ENCODE peak calls at places on chromosome 22, in six cellular contexts. One of them, this sample, is unnamed.

GRCh38 chr22:34976886-34977285 is 89.1 kb upstream of the ISX start:
- DNase-seq in GM12891: no peak
- DNase-seq in GM12878: no peak
- DNase-seq in HepG2: no peak
- DNase-seq in H1: no peak
- DNase-seq in K562: no peak
- DNase-seq in this sample: no peak

GRCh38 chr22:44430716-44431115 is 67.3 kb downstream of the RTL6 start:
- DNase-seq in GM12891: no peak
- DNase-seq in GM12878: no peak
- DNase-seq in HepG2: no peak
- DNase-seq in H1: no peak
- DNase-seq in K562: no peak
- DNase-seq in this sample: peak

GRCh38 chr22:27472975-27473374 is 328.6 kb downstream of the MN1 start:
- DNase-seq in GM12891: no peak
- DNase-seq in GM12878: no peak
- DNase-seq in HepG2: no peak
- DNase-seq in H1: no peak
- DNase-seq in K562: no peak
- DNase-seq in this sample: no peak

GRCh38 chr22:22089459-22090308 is 107.1 kb upstream of the TOP3B start:
- DNase-seq in GM12891: no peak
- DNase-seq in GM12878: no peak
- DNase-seq in HepG2: no peak
- DNase-seq in H1: no peak
- DNase-seq in K562: no peak
- DNase-seq in this sample: no peak

GRCh38 chr22:17627961-17628303 is 617 bp downstream of the ATP6V1E1 start:
- DNase-seq in GM12891: no peak
- DNase-seq in GM12878: no peak
- DNase-seq in HepG2: no peak
- DNase-seq in H1: no peak
- DNase-seq in K562: no peak
- DNase-seq in this sample: no peak

GRCh38 chr22:27224485-27225364 is 567.3 kb downstream of the MIAT start:
- DNase-seq in GM12891: no peak
- DNase-seq in GM12878: no peak
- DNase-seq in HepG2: no peak
- DNase-seq in H1: no peak
- DNase-seq in K562: no peak
- DNase-seq in this sample: no peak

GRCh38 chr22:50269573-50270301 is 443 bp downstream of the MAPK11 start:
- DNase-seq in GM12891: no peak
- DNase-seq in GM12878: no peak
- DNase-seq in HepG2: no peak
- DNase-seq in H1: no peak
- DNase-seq in K562: peak
- DNase-seq in this sample: no peak

GRCh38 chr22:28246392-28246791 is 327.3 kb upstream of the PITPNB start:
- DNase-seq in GM12891: no peak
- DNase-seq in GM12878: no peak
- DNase-seq in HepG2: no peak
- DNase-seq in H1: no peak
- DNase-seq in K562: no peak
- DNase-seq in this sample: no peak

GRCh38 chr22:44329179-44329796 is 16.5 kb upstream of the SHISAL1 start:
- DNase-seq in GM12891: peak
- DNase-seq in GM12878: peak
- DNase-seq in HepG2: no peak
- DNase-seq in H1: no peak
- DNase-seq in K562: no peak
- DNase-seq in this sample: peak

GRCh38 chr22:44807915-44808690 is 55.7 kb downstream of the ARHGAP8 start:
- DNase-seq in GM12891: no peak
- DNase-seq in GM12878: no peak
- DNase-seq in HepG2: peak
- DNase-seq in H1: peak
- DNase-seq in K562: peak
- DNase-seq in this sample: no peak

GRCh38 chr22:17706451-17706900 is 67.8 kb downstream of the BID start:
- DNase-seq in GM12891: peak
- DNase-seq in GM12878: peak
- DNase-seq in HepG2: peak
- DNase-seq in H1: no peak
- DNase-seq in K562: peak
- DNase-seq in this sample: peak

GRCh38 chr22:45090364-45090960 is 73.3 kb upstream of the NUP50 start:
- DNase-seq in GM12891: no peak
- DNase-seq in GM12878: no peak
- DNase-seq in HepG2: peak
- DNase-seq in H1: no peak
- DNase-seq in K562: no peak
- DNase-seq in this sample: no peak

GRCh38 chr22:33529424-33530113 is 390.7 kb downstream of the LARGE1 start:
- DNase-seq in GM12891: no peak
- DNase-seq in GM12878: no peak
- DNase-seq in HepG2: no peak
- DNase-seq in H1: no peak
- DNase-seq in K562: no peak
- DNase-seq in this sample: no peak

GRCh38 chr22:19648419-19648929 is 65.8 kb upstream of the SEPTIN5 start:
- DNase-seq in GM12891: no peak
- DNase-seq in GM12878: no peak
- DNase-seq in HepG2: no peak
- DNase-seq in H1: no peak
- DNase-seq in K562: peak
- DNase-seq in this sample: no peak

GRCh38 chr22:49628351-49629023 is 199.2 kb downstream of the BRD1 start:
- DNase-seq in GM12891: no peak
- DNase-seq in GM12878: no peak
- DNase-seq in HepG2: no peak
- DNase-seq in H1: no peak
- DNase-seq in K562: no peak
- DNase-seq in this sample: no peak

GRCh38 chr22:17980638-17981051 is 43.7 kb downstream of the MICAL3 start:
- DNase-seq in GM12891: peak
- DNase-seq in GM12878: no peak
- DNase-seq in HepG2: no peak
- DNase-seq in H1: no peak
- DNase-seq in K562: peak
- DNase-seq in this sample: no peak

GRCh38 chr22:23673826-23674690 is 16.8 kb upstream of the RGL4 start:
- DNase-seq in GM12891: no peak
- DNase-seq in GM12878: no peak
- DNase-seq in HepG2: no peak
- DNase-seq in H1: no peak
- DNase-seq in K562: peak
- DNase-seq in this sample: no peak

GRCh38 chr22:50678651-50679521 is 6.3 kb downstream of the SHANK3 start:
- DNase-seq in GM12891: no peak
- DNase-seq in GM12878: no peak
- DNase-seq in HepG2: no peak
- DNase-seq in H1: no peak
- DNase-seq in K562: no peak
- DNase-seq in this sample: no peak

GRCh38 chr22:49693416-49693815 is 134.3 kb downstream of the BRD1 start:
- DNase-seq in GM12891: no peak
- DNase-seq in GM12878: no peak
- DNase-seq in HepG2: no peak
- DNase-seq in H1: no peak
- DNase-seq in K562: no peak
- DNase-seq in this sample: no peak

GRCh38 chr22:18130699-18131429 is 19.1 kb upstream of the USP18 start:
- DNase-seq in GM12891: no peak
- DNase-seq in GM12878: no peak
- DNase-seq in HepG2: no peak
- DNase-seq in H1: no peak
- DNase-seq in K562: no peak
- DNase-seq in this sample: no peak

GRCh38 chr22:50061141-50061823 is 3.2 kb upstream of the TTLL8 start:
- DNase-seq in GM12891: no peak
- DNase-seq in GM12878: no peak
- DNase-seq in HepG2: no peak
- DNase-seq in H1: no peak
- DNase-seq in K562: no peak
- DNase-seq in this sample: no peak

GRCh38 chr22:17102297-17102667 is 17.5 kb downstream of the IL17RA start:
- DNase-seq in GM12891: no peak
- DNase-seq in GM12878: no peak
- DNase-seq in HepG2: no peak
- DNase-seq in H1: no peak
- DNase-seq in K562: peak
- DNase-seq in this sample: no peak

GRCh38 chr22:16824718-16825687 is at the start of gene XKR3:
- DNase-seq in GM12891: no peak
- DNase-seq in GM12878: peak
- DNase-seq in HepG2: no peak
- DNase-seq in H1: no peak
- DNase-seq in K562: peak
- DNase-seq in this sample: no peak

GRCh38 chr22:24146791-24147353 is 34.4 kb upstream of the SUSD2 start:
- DNase-seq in GM12891: no peak
- DNase-seq in GM12878: no peak
- DNase-seq in HepG2: no peak
- DNase-seq in H1: peak
- DNase-seq in K562: no peak
- DNase-seq in this sample: no peak

GRCh38 chr22:28905433-28905832 is 22.1 kb downstream of the ZNRF3 start:
- DNase-seq in GM12891: no peak
- DNase-seq in GM12878: no peak
- DNase-seq in HepG2: no peak
- DNase-seq in H1: no peak
- DNase-seq in K562: no peak
- DNase-seq in this sample: no peak

GRCh38 chr22:24532075-24532474 is 22.9 kb downstream of the GUCD1 start:
- DNase-seq in GM12891: no peak
- DNase-seq in GM12878: no peak
- DNase-seq in HepG2: no peak
- DNase-seq in H1: no peak
- DNase-seq in K562: no peak
- DNase-seq in this sample: no peak

GRCh38 chr22:27718186-27719032 is 83.1 kb downstream of the MN1 start:
- DNase-seq in GM12891: no peak
- DNase-seq in GM12878: no peak
- DNase-seq in HepG2: peak
- DNase-seq in H1: no peak
- DNase-seq in K562: peak
- DNase-seq in this sample: no peak

GRCh38 chr22:19361501-19362103 is 69.9 kb downstream of the HIRA start:
- DNase-seq in GM12891: peak
- DNase-seq in GM12878: peak
- DNase-seq in HepG2: no peak
- DNase-seq in H1: no peak
- DNase-seq in K562: no peak
- DNase-seq in this sample: peak

GRCh38 chr22:50208939-50209892 is 8.4 kb downstream of the SELENOO start:
- DNase-seq in GM12891: no peak
- DNase-seq in GM12878: no peak
- DNase-seq in HepG2: no peak
- DNase-seq in H1: no peak
- DNase-seq in K562: no peak
- DNase-seq in this sample: no peak

GRCh38 chr22:39717099-39717498 is 146.5 kb downstream of the CACNA1I start:
- DNase-seq in GM12891: no peak
- DNase-seq in GM12878: no peak
- DNase-seq in HepG2: no peak
- DNase-seq in H1: no peak
- DNase-seq in K562: no peak
- DNase-seq in this sample: no peak

GRCh38 chr22:43811777-43812148 is 342 bp downstream of the EFCAB6 start:
- DNase-seq in GM12891: no peak
- DNase-seq in GM12878: no peak
- DNase-seq in HepG2: no peak
- DNase-seq in H1: no peak
- DNase-seq in K562: no peak
- DNase-seq in this sample: no peak

GRCh38 chr22:22721681-22722309 is 77.4 kb downstream of the GGTLC2 start:
- DNase-seq in GM12891: no peak
- DNase-seq in GM12878: peak
- DNase-seq in HepG2: no peak
- DNase-seq in H1: no peak
- DNase-seq in K562: peak
- DNase-seq in this sample: no peak

GRCh38 chr22:27959335-27960090 is 40.5 kb upstream of the PITPNB start:
- DNase-seq in GM12891: no peak
- DNase-seq in GM12878: no peak
- DNase-seq in HepG2: no peak
- DNase-seq in H1: no peak
- DNase-seq in K562: no peak
- DNase-seq in this sample: no peak

GRCh38 chr22:35253946-35254345 is 3.3 kb upstream of the HMGXB4 start:
- DNase-seq in GM12891: no peak
- DNase-seq in GM12878: no peak
- DNase-seq in HepG2: no peak
- DNase-seq in H1: no peak
- DNase-seq in K562: no peak
- DNase-seq in this sample: no peak

GRCh38 chr22:41448189-41448808 is 1.7 kb upstream of the TOB2 start:
- DNase-seq in GM12891: peak
- DNase-seq in GM12878: peak
- DNase-seq in HepG2: peak
- DNase-seq in H1: peak
- DNase-seq in K562: peak
- DNase-seq in this sample: peak
- TF ChIP-seq POLR2A in GM12891: no peak
- TF ChIP-seq POLR2A in GM12878: no peak
- TF ChIP-seq POLR2A in HepG2: peak
- TF ChIP-seq POLR2A in H1: peak
- TF ChIP-seq POLR2A in K562: peak
- TF ChIP-seq POLR2A in this sample: no peak

GRCh38 chr22:20805972-20806471 is 32.1 kb downstream of the SERPIND1 start:
- DNase-seq in GM12891: no peak
- DNase-seq in GM12878: no peak
- DNase-seq in HepG2: no peak
- DNase-seq in H1: no peak
- DNase-seq in K562: peak
- DNase-seq in this sample: no peak
- TF ChIP-seq TAF1 in GM12891: no peak
- TF ChIP-seq TAF1 in GM12878: no peak
- TF ChIP-seq TAF1 in HepG2: no peak
- TF ChIP-seq TAF1 in H1: no peak
- TF ChIP-seq TAF1 in K562: no peak
- TF ChIP-seq TAF1 in this sample: no peak

GRCh38 chr22:36285017-36285416 is 32.1 kb downstream of the APOL1 start:
- DNase-seq in GM12891: no peak
- DNase-seq in GM12878: no peak
- DNase-seq in HepG2: no peak
- DNase-seq in H1: no peak
- DNase-seq in K562: no peak
- DNase-seq in this sample: no peak
- TF ChIP-seq POLR2AphosphoS5 in GM12891: no peak
- TF ChIP-seq POLR2AphosphoS5 in GM12878: no peak
- TF ChIP-seq POLR2AphosphoS5 in HepG2: no peak
- TF ChIP-seq POLR2AphosphoS5 in H1: no peak
- TF ChIP-seq POLR2AphosphoS5 in K562: no peak
- TF ChIP-seq POLR2AphosphoS5 in this sample: no peak

GRCh38 chr22:32444068-32444467 is 20.2 kb downstream of the BPIFC start:
- DNase-seq in GM12891: peak
- DNase-seq in GM12878: no peak
- DNase-seq in HepG2: peak
- DNase-seq in H1: no peak
- DNase-seq in K562: peak
- DNase-seq in this sample: no peak
- TF ChIP-seq POLR2A in GM12891: no peak
- TF ChIP-seq POLR2A in GM12878: no peak
- TF ChIP-seq POLR2A in HepG2: no peak
- TF ChIP-seq POLR2A in H1: no peak
- TF ChIP-seq POLR2A in K562: no peak
- TF ChIP-seq POLR2A in this sample: no peak

GRCh38 chr22:41862530-41863266 is 29.8 kb downstream of the SREBF2 start:
- DNase-seq in GM12891: no peak
- DNase-seq in GM12878: peak
- DNase-seq in HepG2: no peak
- DNase-seq in H1: no peak
- DNase-seq in K562: no peak
- DNase-seq in this sample: peak
- TF ChIP-seq TAF1 in GM12891: no peak
- TF ChIP-seq TAF1 in GM12878: peak
- TF ChIP-seq TAF1 in HepG2: no peak
- TF ChIP-seq TAF1 in H1: no peak
- TF ChIP-seq TAF1 in K562: no peak
- TF ChIP-seq TAF1 in this sample: peak

This sample was measured in GM12892.